ENCODE peak calls at places on chromosomes 11 and 22, in seven cellular contexts. Y, M, W, R, A, B and H are unnamed samples.

GRCh38 chr22:49046000-49046545 is 781.6 kb downstream of the BRD1 start:
- DNase-seq in A (no peak), M (no peak), R (no peak), Y (no peak), W (peak), B (peak), H (no peak)

GRCh38 chr11:116459233-116459632 is 313.6 kb downstream of the BUD13 start:
- DNase-seq in M (peak), R (no peak), A (no peak), B (no peak), W (no peak), Y (no peak), H (no peak)

GRCh38 chr11:31582697-31583096 is 73.1 kb downstream of the ELP4 start:
- DNase-seq in W (no peak), Y (no peak), A (no peak), M (no peak), B (no peak), R (no peak), H (no peak)

GRCh38 chr11:116808262-116809175 is 14.6 kb downstream of the APOA4 start:
- DNase-seq in M (peak), B (no peak), A (peak), Y (no peak), R (no peak), W (no peak), H (no peak)

GRCh38 chr11:12744831-12745502 is 70.7 kb downstream of the TEAD1 start:
- DNase-seq in M (no peak), W (no peak), R (no peak), B (no peak), Y (peak), A (no peak), H (no peak)

GRCh38 chr11:12657981-12658380 is 16.2 kb upstream of the TEAD1 start:
- DNase-seq in M (no peak), A (no peak), B (no peak), R (no peak), W (no peak), Y (no peak), H (no peak)

GRCh38 chr22:24043957-24044356 is 32.9 kb downstream of the CABIN1 start:
- DNase-seq in B (no peak), W (no peak), M (no peak), R (no peak), A (no peak), Y (no peak), H (no peak)

GRCh38 chr22:45760682-45761081 is 89.0 kb downstream of the ATXN10 start:
- DNase-seq in M (no peak), Y (no peak), R (no peak), B (no peak), W (no peak), A (no peak), H (no peak)

GRCh38 chr11:8261921-8262551 is 1.6 kb downstream of the LMO1 start:
- DNase-seq in Y (no peak), A (no peak), R (no peak), M (no peak), W (peak), B (peak), H (no peak)

GRCh38 chr11:65811764-65812475 is 21.8 kb upstream of the SNX32 start:
- DNase-seq in M (no peak), B (no peak), A (no peak), W (no peak), Y (no peak), R (no peak), H (no peak)

GRCh38 chr11:124602751-124603150 is 8.5 kb upstream of the PANX3 start:
- DNase-seq in Y (no peak), A (no peak), B (no peak), W (no peak), R (no peak), M (no peak), H (no peak)

DNA sequence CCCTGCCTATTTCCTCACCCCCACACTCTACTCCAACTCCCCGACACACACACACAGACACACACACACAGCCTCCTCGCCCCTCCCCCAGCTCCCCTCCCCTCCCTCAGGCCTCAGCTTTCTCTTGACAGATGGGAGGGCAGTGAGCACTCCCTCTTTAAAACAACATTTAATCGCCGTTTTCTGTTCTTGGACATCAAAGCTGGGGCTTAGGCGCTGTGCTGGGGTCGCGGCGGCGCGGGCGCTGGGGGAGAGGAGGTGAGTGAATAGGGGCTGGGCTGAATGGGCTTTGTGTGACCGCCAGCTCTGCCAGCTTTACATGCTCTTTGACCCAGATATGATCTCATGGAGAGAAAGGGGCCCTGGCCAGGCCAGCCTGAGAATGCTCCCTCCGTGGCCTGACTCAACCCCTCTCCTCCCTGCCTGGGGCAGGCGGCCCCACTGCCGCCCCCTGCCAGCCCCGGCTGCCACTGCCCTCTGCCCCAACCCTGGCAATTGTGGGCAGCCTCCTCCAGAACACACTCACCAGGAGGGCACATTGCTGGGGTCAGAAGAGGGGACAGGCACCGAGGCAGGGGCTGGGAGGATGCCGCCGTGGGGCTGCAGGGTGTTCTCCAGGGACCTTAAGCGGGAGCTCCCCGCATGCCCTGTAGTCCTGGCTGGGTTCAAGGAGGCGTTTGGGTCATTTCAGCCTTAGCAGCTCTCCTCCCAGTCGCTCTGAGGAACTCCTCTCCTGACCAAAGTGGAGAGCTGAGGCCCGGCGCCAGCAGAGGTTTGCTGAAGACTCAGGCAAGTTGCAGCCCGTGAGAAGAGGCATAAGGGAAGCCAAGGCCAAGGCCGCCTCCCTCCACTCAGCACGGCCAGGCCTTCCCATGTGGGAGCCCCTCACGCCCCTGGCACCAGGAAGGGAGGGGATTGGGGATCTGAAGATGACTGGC is 38.3 kb upstream of the NNMT start:
- DNase-seq in R (no peak), W (peak), Y (peak), M (no peak), B (peak), A (no peak), H (peak)
- TF ChIP-seq CTCF in R (no peak), W (peak), Y (peak), M (no peak), B (peak), A (peak), H (peak)

GRCh38 chr11:16883179-16883578 is 131.0 kb downstream of the PLEKHA7 start:
- DNase-seq in A (no peak), B (no peak), W (no peak), M (peak), R (no peak), Y (peak), H (no peak)
- TF ChIP-seq CTCF in A (no peak), B (no peak), W (no peak), M (no peak), R (no peak), Y (no peak), H (no peak)

GRCh38 chr11:27640954-27641353 is 59.3 kb downstream of the BDNF start:
- DNase-seq in Y (no peak), W (no peak), B (no peak), A (no peak), R (no peak), M (no peak), H (no peak)

GRCh38 chr11:27635567-27636037 is 64.7 kb downstream of the BDNF start:
- DNase-seq in W (no peak), B (no peak), M (no peak), Y (no peak), R (no peak), A (peak), H (no peak)
- TF ChIP-seq CTCF in W (no peak), B (no peak), M (no peak), Y (no peak), R (no peak), A (no peak), H (no peak)

GRCh38 chr22:37457093-37457893 is 28.9 kb downstream of the MFNG start:
- DNase-seq in W (no peak), Y (peak), A (peak), R (peak), M (peak), B (no peak), H (peak)
- TF ChIP-seq CTCF in W (peak), Y (peak), A (peak), R (peak), M (peak), B (peak), H (peak)

DNA sequence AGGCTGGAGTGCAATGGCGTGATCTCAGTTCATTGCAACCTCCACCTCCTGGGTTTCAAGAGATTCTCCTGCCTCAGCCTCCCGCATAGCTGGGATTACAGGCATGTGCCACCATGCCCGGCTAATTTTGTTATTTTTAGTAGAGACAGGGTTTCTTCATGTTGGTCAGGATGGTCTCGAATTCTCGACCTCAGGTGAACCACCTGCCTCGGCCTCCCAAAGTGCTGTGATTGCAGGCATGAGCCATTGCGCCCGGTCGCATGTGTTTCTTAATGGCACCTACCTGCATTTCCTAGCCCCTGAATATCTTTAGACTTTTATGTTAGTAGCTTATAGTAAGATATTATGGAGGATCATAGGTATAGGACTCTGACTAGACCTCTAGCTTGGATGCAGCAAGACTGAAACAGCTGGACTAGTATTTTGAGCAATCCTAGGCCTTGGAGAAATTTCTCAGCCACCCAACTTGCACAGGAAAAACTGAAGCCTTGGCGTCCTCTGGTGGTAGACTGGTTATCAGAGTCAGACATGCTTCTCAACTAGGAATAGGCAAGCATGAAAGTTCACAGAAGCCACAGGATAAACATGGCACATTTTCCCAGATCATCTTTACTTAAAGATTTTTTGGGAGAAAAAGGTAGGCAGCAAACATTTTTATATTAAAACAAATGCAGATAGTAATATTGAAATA is 22.7 kb upstream of the C1QTNF4 start:
- DNase-seq in B (no peak), A (peak), W (no peak), R (no peak), Y (peak), M (peak), H (no peak)
- TF ChIP-seq CTCF in B (peak), A (peak), W (peak), R (no peak), Y (peak), M (peak), H (peak)

GRCh38 chr11:64150481-64151239 is 15.3 kb downstream of the MACROD1 start:
- DNase-seq in Y (peak), M (no peak), A (no peak), W (no peak), R (no peak), B (no peak), H (no peak)

GRCh38 chr11:64151337-64151736 is 14.6 kb downstream of the MACROD1 start:
- DNase-seq in M (no peak), B (no peak), Y (no peak), A (no peak), W (no peak), R (no peak), H (no peak)

GRCh38 chr11:64148917-64149617 is 16.8 kb downstream of the MACROD1 start:
- DNase-seq in Y (no peak), W (no peak), R (no peak), M (no peak), A (no peak), B (no peak), H (no peak)

GRCh38 chr11:64148200-64148916 is 17.6 kb downstream of the MACROD1 start:
- DNase-seq in W (peak), A (peak), R (peak), M (peak), Y (peak), B (peak), H (peak)

DNA sequence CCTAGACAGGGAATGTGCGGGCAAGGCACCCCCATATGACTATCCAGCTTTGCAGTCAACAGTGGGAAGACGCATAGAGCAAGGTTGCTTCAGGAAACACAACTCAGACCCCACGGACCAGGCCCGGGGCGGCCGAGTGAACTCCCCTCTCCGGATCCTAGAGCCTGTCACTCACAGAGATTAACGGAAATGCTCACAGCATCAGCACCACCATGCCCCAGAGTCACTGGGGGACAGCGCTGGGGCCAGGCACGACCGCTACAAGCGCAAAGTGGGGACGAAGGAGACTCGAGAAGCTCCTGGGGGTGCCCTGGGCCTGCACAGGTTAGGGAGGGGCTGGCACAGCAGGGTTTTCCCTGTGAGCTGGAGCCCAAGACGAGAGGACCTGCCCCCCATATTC is 15.9 kb downstream of the MACROD1 start:
- DNase-seq in B (no peak), A (no peak), Y (no peak), M (no peak), W (no peak), R (no peak), H (no peak)
- TF ChIP-seq CTCF in B (no peak), A (no peak), Y (no peak), M (no peak), W (no peak), R (no peak), H (no peak)

GRCh38 chr11:57392421-57393105 is 2.1 kb upstream of the PRG2 start:
- DNase-seq in Y (no peak), M (no peak), R (no peak), A (no peak), B (no peak), W (no peak), H (no peak)

GRCh38 chr11:57391546-57391945 is 1.1 kb upstream of the PRG2 start:
- DNase-seq in R (no peak), A (no peak), W (no peak), B (no peak), M (no peak), Y (no peak), H (no peak)

GRCh38 chr11:57391111-57391510 is 661 bp upstream of the PRG2 start:
- DNase-seq in W (no peak), R (no peak), Y (no peak), B (no peak), A (no peak), M (no peak), H (no peak)

GRCh38 chr11:57387284-57388030 is 3.0 kb downstream of the PRG2 start:
- DNase-seq in M (no peak), A (peak), B (no peak), R (no peak), W (no peak), Y (no peak), H (no peak)

DNA sequence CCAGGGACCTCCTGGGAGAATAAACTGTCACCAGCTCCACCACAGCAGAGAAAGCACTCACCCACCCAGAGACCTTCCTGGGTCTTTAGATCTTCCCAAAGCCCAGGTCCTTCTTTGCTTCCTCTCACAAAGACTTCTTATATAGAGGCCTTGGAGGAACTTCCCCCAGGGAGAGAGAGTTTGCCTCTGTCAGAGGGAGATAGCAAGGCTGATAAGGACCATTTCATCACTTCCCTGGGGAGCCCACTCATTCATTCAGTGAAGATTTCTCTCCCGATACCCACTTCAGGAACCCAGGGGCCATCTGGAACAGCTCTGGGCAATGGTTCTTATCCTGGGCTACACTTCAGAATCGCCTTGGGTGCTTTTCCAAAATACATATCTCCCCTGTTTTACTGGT is at the start of gene PRG2:
- DNase-seq in M (no peak), W (no peak), B (no peak), R (no peak), Y (no peak), A (no peak), H (no peak)
- TF ChIP-seq CTCF in M (no peak), W (no peak), B (no peak), R (no peak), Y (no peak), A (no peak), H (no peak)